ENCODE peak calls at places on chromosome 2, in eight cellular contexts. One of them, this sample, is unnamed.

GRCh38 chr2:42568431-42569115 is at the start of gene MTA3:
- DNase-seq in fibroblast of mammary gland: no peak
- DNase-seq in foreskin fibroblast: peak; percentile 9
- DNase-seq in omental fat pad: no peak
- DNase-seq in activated CD8-positive, alpha-beta T cell treated with anti-CD3 and anti-CD28 coated beads for 36 hours: peak; percentile 71
- DNase-seq in neural crest cell: peak; percentile 61
- DNase-seq in HCT116: no peak
- DNase-seq in HFFc6: peak; percentile 3
- DNase-seq in this sample: peak; percentile 78

GRCh38 chr2:238466242-238466598 is 39.5 kb downstream of the ASB1 start:
- DNase-seq in neural crest cell: no peak
- DNase-seq in omental fat pad: no peak
- DNase-seq in foreskin fibroblast: no peak
- DNase-seq in HCT116: no peak
- DNase-seq in activated CD8-positive, alpha-beta T cell treated with anti-CD3 and anti-CD28 coated beads for 36 hours: no peak
- DNase-seq in fibroblast of mammary gland: no peak
- DNase-seq in HFFc6: no peak
- DNase-seq in this sample: no peak

GRCh38 chr2:184351126-184351525 is 247.2 kb upstream of the ZNF804A start:
- DNase-seq in omental fat pad: no peak
- DNase-seq in fibroblast of mammary gland: no peak
- DNase-seq in HFFc6: no peak
- DNase-seq in activated CD8-positive, alpha-beta T cell treated with anti-CD3 and anti-CD28 coated beads for 36 hours: no peak
- DNase-seq in foreskin fibroblast: no peak
- DNase-seq in neural crest cell: no peak
- DNase-seq in HCT116: no peak
- DNase-seq in this sample: no peak

GRCh38 chr2:9423922-9424272 is 443 bp downstream of the CPSF3 start:
- DNase-seq in fibroblast of mammary gland: peak; percentile 34
- DNase-seq in HFFc6: no peak
- DNase-seq in activated CD8-positive, alpha-beta T cell treated with anti-CD3 and anti-CD28 coated beads for 36 hours: peak; percentile 50
- DNase-seq in neural crest cell: no peak
- DNase-seq in foreskin fibroblast: no peak
- DNase-seq in omental fat pad: no peak
- DNase-seq in HCT116: no peak
- DNase-seq in this sample: no peak

GRCh38 chr2:112793449-112793978 is 9.2 kb upstream of the IL1A start:
- DNase-seq in foreskin fibroblast: no peak
- DNase-seq in activated CD8-positive, alpha-beta T cell treated with anti-CD3 and anti-CD28 coated beads for 36 hours: no peak
- DNase-seq in HCT116: no peak
- DNase-seq in fibroblast of mammary gland: peak; percentile 47
- DNase-seq in HFFc6: peak; percentile 13
- DNase-seq in neural crest cell: no peak
- DNase-seq in omental fat pad: no peak
- DNase-seq in this sample: no peak

GRCh38 chr2:239939736-239940483 is 85.2 kb downstream of the NDUFA10 start:
- DNase-seq in neural crest cell: no peak
- DNase-seq in activated CD8-positive, alpha-beta T cell treated with anti-CD3 and anti-CD28 coated beads for 36 hours: no peak
- DNase-seq in foreskin fibroblast: no peak
- DNase-seq in omental fat pad: no peak
- DNase-seq in HFFc6: no peak
- DNase-seq in HCT116: no peak
- DNase-seq in fibroblast of mammary gland: no peak
- DNase-seq in this sample: peak; percentile 7

GRCh38 chr2:1717129-1717528 is 27.2 kb downstream of the PXDN start:
- DNase-seq in neural crest cell: no peak
- DNase-seq in HFFc6: no peak
- DNase-seq in fibroblast of mammary gland: no peak
- DNase-seq in foreskin fibroblast: no peak
- DNase-seq in activated CD8-positive, alpha-beta T cell treated with anti-CD3 and anti-CD28 coated beads for 36 hours: no peak
- DNase-seq in omental fat pad: peak; percentile 22
- DNase-seq in HCT116: no peak
- DNase-seq in this sample: no peak

GRCh38 chr2:226615891-226616290 is 183.7 kb downstream of the IRS1 start:
- DNase-seq in activated CD8-positive, alpha-beta T cell treated with anti-CD3 and anti-CD28 coated beads for 36 hours: no peak
- DNase-seq in HCT116: no peak
- DNase-seq in foreskin fibroblast: no peak
- DNase-seq in neural crest cell: no peak
- DNase-seq in HFFc6: no peak
- DNase-seq in omental fat pad: no peak
- DNase-seq in fibroblast of mammary gland: no peak
- DNase-seq in this sample: no peak

GRCh38 chr2:137199751-137200150 is 434.4 kb downstream of the THSD7B start:
- DNase-seq in activated CD8-positive, alpha-beta T cell treated with anti-CD3 and anti-CD28 coated beads for 36 hours: no peak
- DNase-seq in foreskin fibroblast: no peak
- DNase-seq in neural crest cell: no peak
- DNase-seq in HFFc6: no peak
- DNase-seq in fibroblast of mammary gland: no peak
- DNase-seq in omental fat pad: no peak
- DNase-seq in HCT116: no peak
- DNase-seq in this sample: no peak

GRCh38 chr2:48398285-48399135 is 131.4 kb upstream of the STON1 start:
- DNase-seq in foreskin fibroblast: no peak
- DNase-seq in HCT116: no peak
- DNase-seq in omental fat pad: no peak
- DNase-seq in fibroblast of mammary gland: no peak
- DNase-seq in HFFc6: no peak
- DNase-seq in activated CD8-positive, alpha-beta T cell treated with anti-CD3 and anti-CD28 coated beads for 36 hours: no peak
- DNase-seq in neural crest cell: peak; percentile 25
- DNase-seq in this sample: no peak

GRCh38 chr2:168059758-168060157 is 187.6 kb downstream of the STK39 start:
- DNase-seq in neural crest cell: no peak
- DNase-seq in foreskin fibroblast: no peak
- DNase-seq in activated CD8-positive, alpha-beta T cell treated with anti-CD3 and anti-CD28 coated beads for 36 hours: no peak
- DNase-seq in fibroblast of mammary gland: no peak
- DNase-seq in HFFc6: no peak
- DNase-seq in omental fat pad: no peak
- DNase-seq in HCT116: no peak
- DNase-seq in this sample: no peak

GRCh38 chr2:179440642-179441251 is 176.1 kb upstream of the SESTD1 start:
- DNase-seq in activated CD8-positive, alpha-beta T cell treated with anti-CD3 and anti-CD28 coated beads for 36 hours: no peak
- DNase-seq in HFFc6: peak; percentile 53
- DNase-seq in neural crest cell: no peak
- DNase-seq in foreskin fibroblast: no peak
- DNase-seq in HCT116: peak; percentile 34
- DNase-seq in fibroblast of mammary gland: peak; percentile 60
- DNase-seq in omental fat pad: no peak
- DNase-seq in this sample: no peak

GRCh38 chr2:238945433-238946150 is 97.7 kb downstream of the TWIST2 start:
- DNase-seq in fibroblast of mammary gland: peak; percentile 68
- DNase-seq in HCT116: peak; percentile 10
- DNase-seq in foreskin fibroblast: peak; percentile 74
- DNase-seq in HFFc6: peak; percentile 55
- DNase-seq in omental fat pad: peak; percentile 28
- DNase-seq in activated CD8-positive, alpha-beta T cell treated with anti-CD3 and anti-CD28 coated beads for 36 hours: peak; percentile 33
- DNase-seq in neural crest cell: peak; percentile 38
- DNase-seq in this sample: peak; percentile 53

GRCh38 chr2:56314809-56315208 is 131.0 kb downstream of the CCDC85A start:
- DNase-seq in HCT116: no peak
- DNase-seq in HFFc6: no peak
- DNase-seq in neural crest cell: no peak
- DNase-seq in foreskin fibroblast: no peak
- DNase-seq in fibroblast of mammary gland: peak; percentile 1
- DNase-seq in omental fat pad: no peak
- DNase-seq in activated CD8-positive, alpha-beta T cell treated with anti-CD3 and anti-CD28 coated beads for 36 hours: no peak
- DNase-seq in this sample: no peak

GRCh38 chr2:188695953-188696352 is 278.2 kb upstream of the COL3A1 start:
- DNase-seq in HCT116: no peak
- DNase-seq in fibroblast of mammary gland: peak; percentile 88
- DNase-seq in neural crest cell: no peak
- DNase-seq in activated CD8-positive, alpha-beta T cell treated with anti-CD3 and anti-CD28 coated beads for 36 hours: no peak
- DNase-seq in HFFc6: peak; percentile 54
- DNase-seq in omental fat pad: no peak
- DNase-seq in foreskin fibroblast: peak; percentile 52
- DNase-seq in this sample: no peak

GRCh38 chr2:205352593-205352992 is 329.7 kb upstream of the NRP2 start:
- DNase-seq in neural crest cell: no peak
- DNase-seq in HFFc6: peak; percentile 48
- DNase-seq in omental fat pad: no peak
- DNase-seq in fibroblast of mammary gland: peak; percentile 63
- DNase-seq in activated CD8-positive, alpha-beta T cell treated with anti-CD3 and anti-CD28 coated beads for 36 hours: no peak
- DNase-seq in foreskin fibroblast: peak; percentile 65
- DNase-seq in HCT116: no peak
- DNase-seq in this sample: no peak
- TF ChIP-seq CTCF in neural crest cell: no peak
- TF ChIP-seq CTCF in HFFc6: no peak
- TF ChIP-seq CTCF in omental fat pad: no peak
- TF ChIP-seq CTCF in fibroblast of mammary gland: no peak
- TF ChIP-seq CTCF in activated CD8-positive, alpha-beta T cell treated with anti-CD3 and anti-CD28 coated beads for 36 hours: no peak
- TF ChIP-seq CTCF in foreskin fibroblast: no peak
- TF ChIP-seq CTCF in HCT116: no peak
- TF ChIP-seq CTCF in this sample: no peak

DNA sequence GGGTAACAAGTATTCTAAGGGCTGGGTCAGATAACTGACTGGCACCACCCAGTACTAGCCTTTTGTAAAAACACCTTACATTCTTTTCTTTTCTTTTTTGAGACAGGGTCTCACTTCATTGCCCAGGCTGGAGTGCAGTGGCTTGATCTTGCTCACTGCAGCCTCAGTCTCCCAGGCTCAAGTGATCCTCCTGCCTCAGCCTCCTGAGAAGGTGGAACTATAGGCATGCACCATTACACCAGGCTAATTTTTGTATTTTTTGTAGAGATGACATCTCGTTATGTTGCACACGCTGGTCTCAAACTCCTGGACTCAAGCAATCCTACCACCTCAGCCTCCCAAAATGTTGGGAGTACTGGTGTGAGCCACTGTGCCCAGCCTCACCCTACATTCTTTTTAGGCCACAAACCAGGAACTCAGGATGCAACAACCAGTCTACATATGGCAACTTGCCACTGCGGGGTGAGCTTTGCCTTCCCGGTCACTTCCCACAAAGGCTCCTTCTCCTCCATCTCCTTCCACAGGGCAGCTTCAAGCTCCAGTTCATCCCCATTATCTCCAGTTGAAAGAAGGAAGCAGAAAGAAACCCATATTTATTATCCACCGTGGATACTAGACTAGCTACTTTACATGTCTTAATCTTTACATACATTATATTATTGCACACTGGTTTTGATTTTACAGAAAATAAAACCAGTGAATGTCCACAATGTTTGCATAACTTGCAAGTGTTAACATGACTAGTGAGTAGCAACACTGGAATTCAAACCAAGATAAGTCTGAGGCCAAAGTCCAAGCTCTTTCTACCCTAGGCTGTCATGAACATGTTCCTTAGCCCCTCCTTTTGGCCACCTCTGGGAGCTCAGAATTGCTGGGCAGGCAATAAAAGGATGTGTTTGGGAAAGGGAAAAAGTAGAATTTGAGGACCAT is 23.7 kb upstream of the AP1S3 start:
- DNase-seq in omental fat pad: no peak
- DNase-seq in HFFc6: peak; percentile 35
- DNase-seq in activated CD8-positive, alpha-beta T cell treated with anti-CD3 and anti-CD28 coated beads for 36 hours: no peak
- DNase-seq in foreskin fibroblast: peak; percentile 47
- DNase-seq in fibroblast of mammary gland: peak; percentile 48
- DNase-seq in HCT116: peak; percentile 82
- DNase-seq in neural crest cell: no peak
- DNase-seq in this sample: no peak
- TF ChIP-seq CTCF in omental fat pad: no peak
- TF ChIP-seq CTCF in HFFc6: no peak
- TF ChIP-seq CTCF in activated CD8-positive, alpha-beta T cell treated with anti-CD3 and anti-CD28 coated beads for 36 hours: no peak
- TF ChIP-seq CTCF in foreskin fibroblast: no peak
- TF ChIP-seq CTCF in fibroblast of mammary gland: peak; percentile 7
- TF ChIP-seq CTCF in HCT116: peak; percentile 13
- TF ChIP-seq CTCF in neural crest cell: no peak
- TF ChIP-seq CTCF in this sample: no peak

GRCh38 chr2:66275984-66276383 is 158.9 kb upstream of the MEIS1 start:
- DNase-seq in activated CD8-positive, alpha-beta T cell treated with anti-CD3 and anti-CD28 coated beads for 36 hours: no peak
- DNase-seq in foreskin fibroblast: no peak
- DNase-seq in HFFc6: no peak
- DNase-seq in omental fat pad: no peak
- DNase-seq in neural crest cell: no peak
- DNase-seq in HCT116: no peak
- DNase-seq in fibroblast of mammary gland: peak; percentile 0
- DNase-seq in this sample: no peak
- TF ChIP-seq CTCF in activated CD8-positive, alpha-beta T cell treated with anti-CD3 and anti-CD28 coated beads for 36 hours: no peak
- TF ChIP-seq CTCF in foreskin fibroblast: no peak
- TF ChIP-seq CTCF in HFFc6: peak; percentile 39
- TF ChIP-seq CTCF in omental fat pad: no peak
- TF ChIP-seq CTCF in neural crest cell: peak; percentile 41
- TF ChIP-seq CTCF in HCT116: no peak
- TF ChIP-seq CTCF in fibroblast of mammary gland: peak; percentile 6
- TF ChIP-seq CTCF in this sample: peak; percentile 61

GRCh38 chr2:232300894-232301387 is 77.6 kb upstream of the ALPP start:
- DNase-seq in HFFc6: peak; percentile 5
- DNase-seq in fibroblast of mammary gland: no peak
- DNase-seq in HCT116: no peak
- DNase-seq in omental fat pad: no peak
- DNase-seq in activated CD8-positive, alpha-beta T cell treated with anti-CD3 and anti-CD28 coated beads for 36 hours: no peak
- DNase-seq in neural crest cell: no peak
- DNase-seq in foreskin fibroblast: peak; percentile 35
- DNase-seq in this sample: no peak
- TF ChIP-seq CTCF in HFFc6: no peak
- TF ChIP-seq CTCF in fibroblast of mammary gland: no peak
- TF ChIP-seq CTCF in HCT116: no peak
- TF ChIP-seq CTCF in omental fat pad: no peak
- TF ChIP-seq CTCF in activated CD8-positive, alpha-beta T cell treated with anti-CD3 and anti-CD28 coated beads for 36 hours: no peak
- TF ChIP-seq CTCF in neural crest cell: no peak
- TF ChIP-seq CTCF in foreskin fibroblast: no peak
- TF ChIP-seq CTCF in this sample: no peak

GRCh38 chr2:235514627-235515363 is 21.0 kb downstream of the AGAP1 start:
- DNase-seq in neural crest cell: no peak
- DNase-seq in HCT116: no peak
- DNase-seq in omental fat pad: no peak
- DNase-seq in foreskin fibroblast: no peak
- DNase-seq in HFFc6: no peak
- DNase-seq in activated CD8-positive, alpha-beta T cell treated with anti-CD3 and anti-CD28 coated beads for 36 hours: no peak
- DNase-seq in fibroblast of mammary gland: no peak
- DNase-seq in this sample: no peak
- TF ChIP-seq CTCF in neural crest cell: peak; percentile 24
- TF ChIP-seq CTCF in HCT116: peak; percentile 39
- TF ChIP-seq CTCF in omental fat pad: no peak
- TF ChIP-seq CTCF in foreskin fibroblast: no peak
- TF ChIP-seq CTCF in HFFc6: no peak
- TF ChIP-seq CTCF in activated CD8-positive, alpha-beta T cell treated with anti-CD3 and anti-CD28 coated beads for 36 hours: no peak
- TF ChIP-seq CTCF in fibroblast of mammary gland: no peak
- TF ChIP-seq CTCF in this sample: no peak